ENCODE peak calls at places on chromosomes 5 and 9, in seven cellular contexts. D is endothelial cell of umbilical vein, C is PC-9, M is hepatocyte, S is A673, T is PC-3, E is astrocyte. X is an unnamed sample.

GRCh38 chr9:122176916-122177315 is 17.2 kb downstream of the MORN5 start:
- DNase-seq in D (no peak), C (no peak), M (no peak), S (no peak), T (no peak), E (no peak), X (no peak)

GRCh38 chr5:108749130-108749861 is 1.6 kb downstream of the FER start:
- DNase-seq in D (peak; percentile 27), C (no peak), M (peak; percentile 84), S (peak; percentile 35), T (no peak), E (peak; percentile 3), X (no peak)

GRCh38 chr5:77635617-77636422 is 2.7 kb downstream of the OTP start:
- DNase-seq in D (no peak), C (no peak), M (no peak), S (no peak), T (peak; percentile 44), E (no peak), X (no peak)

GRCh38 chr5:132257131-132258101 is at the start of gene PDLIM4:
- DNase-seq in D (peak; percentile 62), C (peak; percentile 45), M (peak; percentile 74), S (peak; percentile 29), T (no peak), E (peak; percentile 25), X (no peak)

GRCh38 chr9:81550207-81550583 is 139.2 kb downstream of the TLE1 start:
- DNase-seq in D (no peak), C (no peak), M (no peak), S (no peak), T (no peak), E (no peak), X (no peak)

GRCh38 chr5:96297290-96297689 is 135.8 kb downstream of the PCSK1 start:
- DNase-seq in D (no peak), C (no peak), M (peak; percentile 66), S (no peak), T (no peak), E (peak; percentile 93), X (no peak)

GRCh38 chr9:34211395-34211794 is 32.6 kb downstream of the UBAP1 start:
- DNase-seq in D (no peak), C (no peak), M (no peak), S (no peak), T (no peak), E (no peak), X (no peak)

GRCh38 chr5:122078116-122078865 is at the start of gene LOX:
- DNase-seq in D (peak; percentile 87), C (peak; percentile 47), M (peak; percentile 87), S (peak; percentile 86), T (peak; percentile 54), E (peak; percentile 98), X (no peak)

GRCh38 chr5:1304059-1304458 is 9.2 kb upstream of the TERT start:
- DNase-seq in D (no peak), C (no peak), M (no peak), S (no peak), T (no peak), E (no peak), X (no peak)

GRCh38 chr5:177389368-177390169 is 5.3 kb downstream of the SLC34A1 start:
- DNase-seq in D (no peak), C (peak; percentile 88), M (peak; percentile 64), S (no peak), T (peak; percentile 89), E (peak; percentile 92), X (no peak)

GRCh38 chr9:90458485-90458884 is 184.1 kb downstream of the DIRAS2 start:
- DNase-seq in D (no peak), C (peak; percentile 24), M (peak; percentile 82), S (no peak), T (peak; percentile 5), E (no peak), X (no peak)

GRCh38 chr5:174736351-174736721 is 12.0 kb downstream of the MSX2 start:
- DNase-seq in D (no peak), C (no peak), M (peak; percentile 61), S (no peak), T (no peak), E (peak; percentile 87), X (no peak)

GRCh38 chr5:132215329-132215728 is 12.3 kb downstream of the P4HA2 start:
- DNase-seq in D (peak; percentile 80), C (peak; percentile 85), M (peak; percentile 85), S (no peak), T (peak; percentile 88), E (peak; percentile 96), X (no peak)

GRCh38 chr9:127122176-127123151 is at the start of gene ANGPTL2:
- DNase-seq in D (peak; percentile 94), C (peak; percentile 55), M (peak; percentile 93), S (peak; percentile 82), T (peak; percentile 22), E (peak; percentile 89), X (no peak)

GRCh38 chr5:82984786-82985762 is 92.1 kb downstream of the TMEM167A start:
- DNase-seq in D (no peak), C (no peak), M (no peak), S (no peak), T (peak; percentile 56), E (no peak), X (no peak)

GRCh38 chr9:99948482-99948881 is 42.0 kb downstream of the STX17 start:
- DNase-seq in D (no peak), C (no peak), M (no peak), S (no peak), T (no peak), E (no peak), X (no peak)

GRCh38 chr9:99948896-99949295 is 42.4 kb downstream of the STX17 start:
- DNase-seq in D (peak; percentile 92), C (no peak), M (no peak), S (peak; percentile 19), T (peak; percentile 16), E (peak; percentile 3), X (no peak)

DNA sequence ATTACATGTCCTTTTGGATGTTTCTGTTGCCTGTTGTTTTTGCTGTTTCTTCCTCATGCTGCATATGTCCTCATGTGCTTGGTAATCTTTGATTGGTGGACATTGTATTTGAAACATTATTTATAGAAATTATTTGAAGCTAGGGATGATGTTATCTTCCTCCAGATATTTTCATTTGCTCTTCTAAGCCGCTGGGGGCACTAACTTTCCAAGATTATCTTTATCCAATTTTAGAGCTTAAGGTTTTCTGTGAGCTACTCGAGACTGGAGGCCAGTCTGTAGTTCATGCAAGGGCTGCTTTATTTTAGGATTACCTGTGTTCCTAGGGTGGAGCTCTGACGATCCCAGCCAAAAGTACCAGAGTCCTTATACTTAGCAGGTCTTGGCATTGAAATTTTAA is 40.9 kb downstream of the STX17 start:
- DNase-seq in D (no peak), C (no peak), M (no peak), S (no peak), T (no peak), E (no peak), X (no peak)
- TF ChIP-seq CTCF in D (no peak), C (no peak), M (no peak), S (no peak), T (no peak), E (peak; percentile 25), X (no peak)

GRCh38 chr9:14313951-14314423 is at the start of gene NFIB:
- DNase-seq in D (peak; percentile 33), C (no peak), M (peak; percentile 73), S (no peak), T (peak; percentile 53), E (no peak), X (no peak)

GRCh38 chr9:14312721-14313377 is 1.1 kb downstream of the NFIB start:
- DNase-seq in D (peak; percentile 53), C (no peak), M (peak; percentile 28), S (no peak), T (peak; percentile 22), E (no peak), X (no peak)

GRCh38 chr9:14314424-14314928 is 535 bp upstream of the NFIB start:
- DNase-seq in D (peak; percentile 87), C (peak; percentile 54), M (peak; percentile 77), S (peak; percentile 86), T (peak; percentile 82), E (peak; percentile 95), X (no peak)

GRCh38 chr9:14311940-14312572 is 1.9 kb downstream of the NFIB start:
- DNase-seq in D (peak; percentile 73), C (no peak), M (no peak), S (no peak), T (peak; percentile 51), E (no peak), X (no peak)

DNA sequence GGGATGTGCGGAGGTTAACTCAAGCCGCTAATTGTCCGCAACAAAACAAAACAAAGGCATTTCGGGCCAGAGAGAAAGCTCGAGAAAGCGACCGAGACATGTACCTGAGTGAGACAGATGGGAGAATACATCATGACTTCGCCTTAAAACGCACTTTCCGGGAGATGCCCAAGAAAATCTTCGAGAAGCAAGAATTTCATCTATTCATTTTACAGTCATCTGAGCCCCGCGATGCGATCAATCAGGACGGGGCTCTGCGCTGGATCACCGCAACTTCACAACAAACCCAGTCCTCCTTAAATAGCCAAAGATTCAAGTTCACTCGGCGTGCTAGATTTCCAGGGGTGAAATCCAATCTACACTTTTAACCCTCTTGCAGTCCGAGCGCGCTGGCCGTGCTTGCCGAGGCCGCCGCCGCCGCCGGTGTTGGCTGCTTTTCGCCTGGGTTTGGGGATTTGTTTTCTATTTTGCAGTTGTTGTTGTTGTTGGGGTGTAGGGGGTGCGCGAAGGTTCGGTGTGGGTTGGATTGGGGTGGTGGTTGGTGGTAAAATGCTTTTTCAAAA is 482 bp downstream of the NFIB start:
- DNase-seq in D (peak; percentile 43), C (peak; percentile 4), M (peak; percentile 41), S (no peak), T (peak; percentile 26), E (no peak), X (no peak)
- TF ChIP-seq EZH2 in D (no peak), C (no peak), M (peak; percentile 69), S (no peak), T (no peak), E (peak; percentile 15), X (no peak)

DNA sequence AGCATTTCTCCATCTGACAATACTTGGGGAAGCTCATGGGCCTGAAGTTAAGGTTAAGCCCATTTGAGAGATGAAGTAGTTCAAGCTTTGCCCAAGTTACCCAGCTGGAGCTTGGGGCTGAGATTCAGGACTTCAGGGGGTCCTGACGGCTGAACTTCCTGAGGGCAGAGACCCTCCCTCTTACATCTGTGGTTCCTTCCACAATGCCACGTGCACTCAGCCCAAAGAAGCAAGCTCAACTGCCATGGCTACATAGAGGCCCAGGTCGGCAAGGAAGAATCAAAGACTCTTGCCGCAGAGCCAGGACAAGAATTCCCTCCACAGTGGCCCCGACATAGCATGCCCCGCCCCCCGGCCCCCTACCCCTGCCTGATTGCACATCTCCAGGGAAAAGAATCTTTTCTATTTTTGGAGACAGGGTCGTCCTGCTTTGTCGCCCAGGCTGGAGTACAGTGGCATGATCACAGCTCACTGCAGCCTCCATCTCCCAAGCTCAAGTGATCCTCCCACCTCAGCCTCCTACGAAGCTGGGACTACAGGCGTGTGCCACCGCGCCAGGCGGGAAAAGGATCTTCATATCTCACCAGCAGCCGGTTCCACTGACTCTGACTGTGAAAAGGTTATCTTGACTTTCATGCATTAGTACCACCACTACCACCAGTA is 9.2 kb downstream of the PHF19 start:
- DNase-seq in D (no peak), C (no peak), M (no peak), S (no peak), T (no peak), E (no peak), X (no peak)
- H3K36me3 ChIP-seq in D (peaks cover 23% of the 10 kb centered on the region), C (no peaks in the 10 kb centered on the region), M (no peaks in the 10 kb centered on the region), S (peaks cover 16% of the 10 kb centered on the region), T (peaks cover 19% of the 10 kb centered on the region), E (peaks cover 1% of the 10 kb centered on the region), X (peaks cover 90% of the 10 kb centered on the region)

DNA sequence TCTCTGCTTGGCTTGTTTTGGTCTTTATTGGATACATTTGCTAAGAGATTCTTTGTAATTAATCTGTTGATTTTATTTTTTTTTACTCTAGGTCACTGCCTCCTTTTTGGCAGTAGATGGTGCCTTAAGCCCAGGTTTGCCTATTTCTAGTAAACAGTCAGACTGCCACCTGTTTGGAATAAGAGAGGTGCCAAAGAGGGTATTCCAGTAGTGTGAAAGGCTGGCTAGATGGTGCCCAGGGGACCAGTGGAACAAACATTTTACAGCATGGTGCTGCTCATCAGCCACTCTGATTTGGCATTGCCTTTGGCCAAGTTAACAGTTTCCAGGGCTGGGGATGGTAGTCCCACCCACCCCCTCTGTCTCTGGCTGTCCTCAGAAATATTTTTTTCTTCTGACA is 36.7 kb upstream of the FBXL7 start:
- DNase-seq in D (peak; percentile 52), C (no peak), M (no peak), S (peak; percentile 4), T (no peak), E (peak; percentile 3), X (no peak)
- TF ChIP-seq CTCF in D (peak; percentile 30), C (no peak), M (peak; percentile 25), S (peak; percentile 30), T (peak; percentile 22), E (peak; percentile 41), X (peak; percentile 62)

X was measured in DND-41.